ENCODE peak calls at places on chromosomes 16 and 17, in six cellular contexts. X is sigmoid colon, D is NB4, H is A549, V is spleen, O is stomach. E is an unnamed sample.

GRCh38 chr17:46139365-46140210 is 53.6 kb downstream of the KANSL1 start:
- DNase-seq in X (no peak), D (peak; percentile 46), H (no peak), V (no peak), O (no peak), E (no peak)

GRCh38 chr17:28178800-28179199 is 136.3 kb downstream of the NLK start:
- DNase-seq in X (no peak), D (no peak), H (no peak), V (no peak), O (no peak), E (no peak)

GRCh38 chr16:75570351-75571104 is 4.3 kb downstream of the GABARAPL2 start:
- DNase-seq in X (no peak), D (no peak), H (no peak), V (no peak), O (no peak), E (no peak)

GRCh38 chr17:70332356-70332755 is 163.0 kb downstream of the KCNJ2 start:
- DNase-seq in X (no peak), D (no peak), H (no peak), V (no peak), O (no peak), E (no peak)

GRCh38 chr16:51755039-51755501 is 604.0 kb upstream of the SALL1 start:
- DNase-seq in X (no peak), D (no peak), H (no peak), V (no peak), O (no peak), E (no peak)

GRCh38 chr16:87926246-87927194 is 9.8 kb downstream of the CA5A start:
- DNase-seq in X (no peak), D (peak; percentile 60), H (no peak), V (peak; percentile 84), O (no peak), E (no peak)

GRCh38 chr17:14118951-14119350 is 49.6 kb downstream of the COX10 start:
- DNase-seq in X (no peak), D (no peak), H (no peak), V (no peak), O (no peak), E (no peak)

GRCh38 chr17:19897901-19898300 is 30.2 kb upstream of the ULK2 start:
- DNase-seq in X (no peak), D (no peak), H (peak; percentile 61), V (no peak), O (no peak), E (no peak)

GRCh38 chr17:17236295-17237025 is 508 bp downstream of the FLCN start:
- DNase-seq in X (no peak), D (peak; percentile 33), H (peak; percentile 36), V (no peak), O (no peak), E (no peak)

DNA sequence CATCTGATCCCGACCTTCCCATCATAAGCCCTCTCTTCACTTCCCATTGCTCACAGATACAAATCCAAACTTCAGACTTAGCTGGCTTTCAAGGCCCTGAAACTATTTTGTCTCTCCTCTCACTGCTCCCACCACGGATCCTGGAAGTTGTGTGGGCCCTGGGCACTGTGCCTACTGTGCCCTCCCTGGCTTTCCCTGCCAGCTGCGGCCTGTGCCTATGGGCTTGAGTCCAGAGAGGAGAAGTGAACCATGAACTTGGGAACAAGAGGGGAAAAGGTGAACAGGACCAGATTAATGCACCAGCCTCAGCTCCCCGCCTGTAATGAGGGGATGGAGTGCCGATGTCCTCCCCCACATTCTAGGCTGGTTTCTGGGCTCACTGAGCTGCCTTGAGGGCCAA is 18.9 kb upstream of the KCNJ12 start:
- DNase-seq in X (no peak), D (no peak), H (no peak), V (no peak), O (no peak), E (no peak)
- TF ChIP-seq POLR2A in X (no peak), D (no peak), H (no peak), V (no peak), O (no peak), E (no peak)

GRCh38 chr16:78731785-78732184 is 632.3 kb downstream of the WWOX start:
- DNase-seq in X (no peak), D (no peak), H (no peak), V (no peak), O (no peak), E (no peak)

GRCh38 chr16:78737630-78738029 is 638.2 kb downstream of the WWOX start:
- DNase-seq in X (no peak), D (no peak), H (no peak), V (no peak), O (no peak), E (no peak)

GRCh38 chr16:78729687-78730086 is 630.2 kb downstream of the WWOX start:
- DNase-seq in X (no peak), D (no peak), H (no peak), V (no peak), O (no peak), E (no peak)

GRCh38 chr16:78735337-78735736 is 635.9 kb downstream of the WWOX start:
- DNase-seq in X (no peak), D (no peak), H (no peak), V (no peak), O (no peak), E (no peak)

DNA sequence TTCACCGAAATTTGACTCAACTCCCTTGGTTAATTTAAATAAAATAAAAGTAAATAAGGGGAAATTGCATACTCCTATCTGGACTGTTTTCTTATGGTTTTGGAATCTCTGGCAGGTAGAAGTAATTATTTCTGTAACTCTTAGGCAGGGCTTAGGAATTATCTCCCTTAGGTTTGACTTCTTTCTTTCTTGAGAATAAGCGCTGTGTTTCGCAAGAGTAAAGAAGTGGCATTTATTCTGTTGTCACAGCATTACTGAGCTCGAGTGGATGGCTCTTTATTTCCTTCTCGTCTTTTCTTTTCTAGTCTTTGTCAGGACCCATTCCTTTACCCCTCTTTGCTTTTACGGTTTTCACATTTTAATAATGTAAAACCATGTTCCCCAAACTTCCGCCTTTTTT is 633.2 kb downstream of the WWOX start:
- DNase-seq in X (no peak), D (no peak), H (no peak), V (no peak), O (no peak), E (no peak)
- TF ChIP-seq POLR2A in X (no peak), D (no peak), H (no peak), V (no peak), O (no peak), E (no peak)

GRCh38 chr17:7043544-7044268 is at the start of gene SLC16A11:
- DNase-seq in X (no peak), D (peak; percentile 54), H (no peak), V (peak; percentile 88), O (peak; percentile 59), E (peak; percentile 35)

GRCh38 chr17:7041607-7042506 is 2.0 kb downstream of the SLC16A11 start:
- DNase-seq in X (no peak), D (no peak), H (no peak), V (no peak), O (no peak), E (no peak)

GRCh38 chr17:7043195-7043543 is 723 bp downstream of the SLC16A11 start:
- DNase-seq in X (no peak), D (no peak), H (no peak), V (no peak), O (no peak), E (no peak)

GRCh38 chr17:7045492-7046126 is 1.7 kb upstream of the SLC16A11 start:
- DNase-seq in X (no peak), D (peak; percentile 76), H (peak; percentile 91), V (no peak), O (peak; percentile 56), E (no peak)

GRCh38 chr17:7042507-7043194 is 1.2 kb downstream of the SLC16A11 start:
- DNase-seq in X (no peak), D (no peak), H (no peak), V (peak; percentile 84), O (no peak), E (no peak)
- TF ChIP-seq POLR2A in X (no peak), D (no peak), H (no peak), V (no peak), O (no peak), E (peak; percentile 47)

GRCh38 chr16:8674413-8675022 is at the start of gene ABAT:
- DNase-seq in X (peak; percentile 94), D (peak; percentile 81), H (peak; percentile 66), V (peak; percentile 98), O (peak; percentile 93), E (peak; percentile 98)
- TF ChIP-seq POLR2A in X (peak; percentile 20), D (no peak), H (no peak), V (no peak), O (no peak), E (peak; percentile 42)

DNA sequence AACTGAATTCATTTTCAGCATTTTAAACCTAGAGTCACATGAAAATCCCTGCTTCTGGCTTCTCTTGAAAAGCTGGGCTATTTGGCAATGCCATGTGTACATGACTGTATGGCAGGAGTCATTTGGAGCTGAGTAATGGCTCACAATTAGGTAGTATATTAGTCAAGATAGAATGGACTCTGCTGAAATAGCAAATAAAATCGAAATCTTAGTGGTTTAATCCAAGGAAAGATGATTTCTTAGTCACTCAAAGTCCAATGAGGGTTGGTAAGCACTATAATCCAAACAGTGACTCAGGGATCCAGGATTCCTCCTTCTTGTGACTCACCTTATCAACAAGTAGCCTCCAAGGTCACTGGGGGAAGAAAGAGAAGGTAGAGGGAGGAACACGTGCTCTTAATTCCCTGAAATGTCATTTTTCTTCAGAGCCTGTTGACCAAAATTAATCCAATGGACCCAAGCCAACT is 13.9 kb upstream of the PMP22 start:
- DNase-seq in X (no peak), D (no peak), H (peak; percentile 96), V (no peak), O (no peak), E (no peak)
- TF ChIP-seq POLR2A in X (no peak), D (no peak), H (no peak), V (no peak), O (no peak), E (no peak)

GRCh38 chr16:67197704-67198103 is 1.2 kb upstream of the ELMO3 start:
- DNase-seq in X (no peak), D (no peak), H (no peak), V (no peak), O (no peak), E (no peak)
- TF ChIP-seq POLR2A in X (no peak), D (no peak), H (no peak), V (no peak), O (no peak), E (no peak)

GRCh38 chr16:89733792-89734191 is 12.5 kb downstream of the ZNF276 start:
- DNase-seq in X (no peak), D (peak; percentile 11), H (no peak), V (no peak), O (no peak), E (no peak)
- TF ChIP-seq POLR2A in X (no peak), D (no peak), H (no peak), V (no peak), O (no peak), E (no peak)

GRCh38 chr17:4806770-4807533 is at the start of gene PLD2:
- DNase-seq in X (peak; percentile 91), D (peak; percentile 79), H (peak; percentile 81), V (peak; percentile 97), O (peak; percentile 91), E (peak; percentile 100)
- TF ChIP-seq POLR2A in X (no peak), D (peak; percentile 35), H (peak; percentile 88), V (no peak), O (no peak), E (peak; percentile 39)